ENCODE peak calls at places on chromosomes 16 and 17, in five cellular contexts. E is GM10248, T is ACHN, P is cardiac fibroblast, N is nephron progenitor cell. S is an unnamed sample.

GRCh38 chr16:71933913-71934696 is 38.8 kb downstream of the IST1 start:
- DNase-seq in P (peak), E (no peak), T (peak), N (no peak), S (no peak)

GRCh38 chr16:7374614-7375174 is 42.0 kb downstream of the RBFOX1 start:
- DNase-seq in N (no peak), E (no peak), P (no peak), T (no peak), S (no peak)

GRCh38 chr16:85360323-85361277 is 248.3 kb upstream of the CIBAR2 start:
- DNase-seq in N (peak), T (no peak), E (no peak), P (no peak), S (no peak)

GRCh38 chr17:45019177-45019711 is 32.2 kb downstream of the DCAKD start:
- DNase-seq in P (no peak), E (peak), N (peak), T (peak), S (no peak)

GRCh38 chr17:62616993-62617893 is 10.2 kb upstream of the MRC2 start:
- DNase-seq in T (no peak), E (no peak), N (peak), P (no peak), S (no peak)

GRCh38 chr17:50453901-50454300 is 14.8 kb downstream of the CHAD start:
- DNase-seq in P (no peak), T (no peak), E (no peak), N (no peak), S (no peak)

GRCh38 chr17:14428640-14429029 is 127.8 kb downstream of the HS3ST3B1 start:
- DNase-seq in T (no peak), E (no peak), N (no peak), P (no peak), S (no peak)

GRCh38 chr16:25052530-25052929 is 37.4 kb upstream of the ARHGAP17 start:
- DNase-seq in T (no peak), N (no peak), E (no peak), P (no peak), S (no peak)

GRCh38 chr17:34981538-34982241 is 1.4 kb downstream of the LIG3 start:
- DNase-seq in T (no peak), N (no peak), P (peak), E (no peak), S (no peak)

GRCh38 chr17:80105762-80106161 is 4.4 kb downstream of the GAA start:
- DNase-seq in N (no peak), E (no peak), P (peak), T (no peak), S (no peak)

GRCh38 chr17:61467416-61468262 is 15.4 kb downstream of the TBX4 start:
- DNase-seq in P (peak), T (peak), N (peak), E (no peak), S (peak)

GRCh38 chr16:85554114-85554790 is 58.9 kb upstream of the GSE1 start:
- DNase-seq in P (peak), N (no peak), T (peak), E (peak), S (peak)

GRCh38 chr16:84397090-84397489 is 28.8 kb downstream of the ATP2C2 start:
- DNase-seq in T (no peak), N (no peak), E (no peak), P (no peak), S (no peak)

GRCh38 chr17:29645516-29646051 is 22.9 kb upstream of the CORO6 start:
- DNase-seq in P (peak), E (no peak), N (no peak), T (no peak), S (peak)

GRCh38 chr17:34892864-34893263 is 68.4 kb downstream of the CCT6B start:
- DNase-seq in N (peak), E (no peak), P (no peak), T (peak), S (no peak)

GRCh38 chr17:20009302-20010098 is at the start of gene SPECC1:
- DNase-seq in P (peak), T (peak), E (peak), N (peak), S (no peak)

GRCh38 chr17:80732268-80732667 is 187.6 kb downstream of the RPTOR start:
- DNase-seq in E (no peak), P (peak), T (no peak), N (no peak), S (peak)

GRCh38 chr16:1150511-1150982 is 2.4 kb upstream of the CACNA1H start:
- DNase-seq in T (peak), N (no peak), P (peak), E (no peak), S (no peak)

GRCh38 chr17:28948873-28949184 is 2.5 kb downstream of the PHF12 start:
- DNase-seq in T (no peak), P (no peak), N (no peak), E (no peak), S (no peak)

GRCh38 chr16:72832640-72833039 is 215.3 kb downstream of the ZFHX3 start:
- DNase-seq in E (peak), P (peak), N (peak), T (peak), S (peak)

GRCh38 chr16:56639045-56639444 is 579 bp downstream of the MT1A start:
- DNase-seq in P (no peak), N (no peak), E (no peak), T (no peak), S (no peak)

GRCh38 chr17:77717941-77718668 is 240.4 kb upstream of the TNRC6C start:
- DNase-seq in P (no peak), T (no peak), E (no peak), N (no peak), S (no peak)

GRCh38 chr17:62780273-62780672 is 27.8 kb downstream of the MARCHF10 start:
- DNase-seq in E (no peak), N (no peak), P (no peak), T (no peak), S (no peak)

GRCh38 chr17:56979091-56979480 is 1.2 kb downstream of the SCPEP1 start:
- DNase-seq in N (no peak), T (no peak), P (no peak), E (no peak), S (no peak)

GRCh38 chr17:73722163-73722562 is 77.9 kb upstream of the SDK2 start:
- DNase-seq in P (no peak), E (no peak), N (no peak), T (no peak), S (no peak)

GRCh38 chr17:17086585-17086984 is 44.3 kb downstream of the MPRIP start:
- DNase-seq in P (no peak), E (no peak), N (no peak), T (no peak), S (no peak)

GRCh38 chr16:15521390-15521757 is 87.0 kb downstream of the BMERB1 start:
- DNase-seq in P (no peak), N (no peak), E (no peak), T (no peak), S (no peak)

GRCh38 chr17:29855686-29856085 is 74.3 kb downstream of the SSH2 start:
- DNase-seq in N (no peak), T (no peak), P (peak), E (no peak), S (peak)

GRCh38 chr16:66486773-66487579 is 59.9 kb downstream of the BEAN1 start:
- DNase-seq in E (no peak), N (no peak), T (no peak), P (peak), S (peak)

GRCh38 chr17:67362173-67362572 is 4.2 kb downstream of the PSMD12 start:
- DNase-seq in E (no peak), N (no peak), T (no peak), P (no peak), S (no peak)

GRCh38 chr17:77613627-77614026 is 344.9 kb upstream of the TNRC6C start:
- DNase-seq in E (no peak), P (no peak), N (no peak), T (no peak), S (no peak)

GRCh38 chr16:88347656-88348376 is 34.9 kb upstream of the ZNF469 start:
- DNase-seq in T (no peak), N (no peak), E (peak), P (no peak), S (no peak)

GRCh38 chr16:4691666-4692412 is 1.5 kb upstream of the NUDT16L1 start:
- DNase-seq in T (no peak), E (no peak), P (no peak), N (no peak), S (no peak)

S was measured in fibroblast of the conjunctiva.